ENCODE peak calls at places on chromosomes 7 and 10, in four cellular contexts. One of them, this sample, is unnamed.
A peak's percentile ranks its signal among the peaks of the same experiment; 100 is the strongest.

GRCh38 chr10:80472234-80473095 is 18.4 kb downstream of the TSPAN14 start:
- DNase-seq in small intestine: no peak
- DNase-seq in Daoy: peak; percentile 51
- DNase-seq in activated CD8-positive, alpha-beta memory T cell treated with anti-CD3 and anti-CD28 coated beads, Interleukin-2, amount 10 ng/mL, durations not matched to agents 7 days and 5 days: peak; percentile 66
- DNase-seq in this sample: no peak

GRCh38 chr10:59242991-59243390 is 66.5 kb downstream of the PHYHIPL start:
- DNase-seq in Daoy: no peak
- DNase-seq in small intestine: no peak
- DNase-seq in activated CD8-positive, alpha-beta memory T cell treated with anti-CD3 and anti-CD28 coated beads, Interleukin-2, amount 10 ng/mL, durations not matched to agents 7 days and 5 days: no peak
- DNase-seq in this sample: no peak

GRCh38 chr7:133778472-133778871 is 348.7 kb upstream of the LRGUK start:
- DNase-seq in Daoy: no peak
- DNase-seq in small intestine: no peak
- DNase-seq in activated CD8-positive, alpha-beta memory T cell treated with anti-CD3 and anti-CD28 coated beads, Interleukin-2, amount 10 ng/mL, durations not matched to agents 7 days and 5 days: no peak
- DNase-seq in this sample: no peak

GRCh38 chr10:91200314-91201212 is 19.9 kb upstream of the PCGF5 start:
- DNase-seq in Daoy: no peak
- DNase-seq in small intestine: no peak
- DNase-seq in activated CD8-positive, alpha-beta memory T cell treated with anti-CD3 and anti-CD28 coated beads, Interleukin-2, amount 10 ng/mL, durations not matched to agents 7 days and 5 days: no peak
- DNase-seq in this sample: no peak

GRCh38 chr10:16545126-16545736 is 23.6 kb upstream of the C1QL3 start:
- DNase-seq in Daoy: peak; percentile 24
- DNase-seq in activated CD8-positive, alpha-beta memory T cell treated with anti-CD3 and anti-CD28 coated beads, Interleukin-2, amount 10 ng/mL, durations not matched to agents 7 days and 5 days: no peak
- DNase-seq in small intestine: peak; percentile 28
- DNase-seq in this sample: no peak

GRCh38 chr7:97126483-97127171 is 9.1 kb downstream of the SDHAF3 start:
- DNase-seq in activated CD8-positive, alpha-beta memory T cell treated with anti-CD3 and anti-CD28 coated beads, Interleukin-2, amount 10 ng/mL, durations not matched to agents 7 days and 5 days: no peak
- DNase-seq in small intestine: no peak
- DNase-seq in Daoy: peak; percentile 27
- DNase-seq in this sample: no peak

GRCh38 chr7:98372993-98373392 is 27.9 kb downstream of the BAIAP2L1 start:
- DNase-seq in Daoy: peak; percentile 61
- DNase-seq in activated CD8-positive, alpha-beta memory T cell treated with anti-CD3 and anti-CD28 coated beads, Interleukin-2, amount 10 ng/mL, durations not matched to agents 7 days and 5 days: no peak
- DNase-seq in small intestine: no peak
- DNase-seq in this sample: peak; percentile 55

GRCh38 chr10:131310054-131310903 is 1.2 kb downstream of the TCERG1L start:
- DNase-seq in activated CD8-positive, alpha-beta memory T cell treated with anti-CD3 and anti-CD28 coated beads, Interleukin-2, amount 10 ng/mL, durations not matched to agents 7 days and 5 days: no peak
- DNase-seq in small intestine: no peak
- DNase-seq in Daoy: peak; percentile 37
- DNase-seq in this sample: no peak

GRCh38 chr10:86300399-86300925 is 66.1 kb downstream of the GRID1 start:
- DNase-seq in small intestine: no peak
- DNase-seq in Daoy: no peak
- DNase-seq in activated CD8-positive, alpha-beta memory T cell treated with anti-CD3 and anti-CD28 coated beads, Interleukin-2, amount 10 ng/mL, durations not matched to agents 7 days and 5 days: no peak
- DNase-seq in this sample: no peak

GRCh38 chr7:29281782-29282541 is 87.4 kb downstream of the CHN2 start:
- DNase-seq in small intestine: no peak
- DNase-seq in Daoy: peak; percentile 63
- DNase-seq in activated CD8-positive, alpha-beta memory T cell treated with anti-CD3 and anti-CD28 coated beads, Interleukin-2, amount 10 ng/mL, durations not matched to agents 7 days and 5 days: no peak
- DNase-seq in this sample: no peak

GRCh38 chr7:150322114-150322832 is 882 bp upstream of the LRRC61 start:
- DNase-seq in small intestine: peak; percentile 48
- DNase-seq in Daoy: no peak
- DNase-seq in activated CD8-positive, alpha-beta memory T cell treated with anti-CD3 and anti-CD28 coated beads, Interleukin-2, amount 10 ng/mL, durations not matched to agents 7 days and 5 days: peak; percentile 90
- DNase-seq in this sample: no peak

GRCh38 chr7:51077951-51078350 is 238.7 kb downstream of the COBL start:
- DNase-seq in small intestine: no peak
- DNase-seq in activated CD8-positive, alpha-beta memory T cell treated with anti-CD3 and anti-CD28 coated beads, Interleukin-2, amount 10 ng/mL, durations not matched to agents 7 days and 5 days: no peak
- DNase-seq in Daoy: no peak
- DNase-seq in this sample: no peak

GRCh38 chr10:44963772-44964633 is 4.4 kb downstream of the RASSF4 start:
- DNase-seq in small intestine: peak; percentile 63
- DNase-seq in Daoy: no peak
- DNase-seq in activated CD8-positive, alpha-beta memory T cell treated with anti-CD3 and anti-CD28 coated beads, Interleukin-2, amount 10 ng/mL, durations not matched to agents 7 days and 5 days: peak; percentile 35
- DNase-seq in this sample: peak; percentile 73

GRCh38 chr7:83271212-83272099 is 108.8 kb upstream of the PCLO start:
- DNase-seq in activated CD8-positive, alpha-beta memory T cell treated with anti-CD3 and anti-CD28 coated beads, Interleukin-2, amount 10 ng/mL, durations not matched to agents 7 days and 5 days: no peak
- DNase-seq in Daoy: peak; percentile 23
- DNase-seq in small intestine: peak; percentile 58
- DNase-seq in this sample: peak; percentile 74

GRCh38 chr7:73707045-73707631 is 12.3 kb downstream of the STX1A start:
- DNase-seq in Daoy: peak; percentile 96
- DNase-seq in activated CD8-positive, alpha-beta memory T cell treated with anti-CD3 and anti-CD28 coated beads, Interleukin-2, amount 10 ng/mL, durations not matched to agents 7 days and 5 days: no peak
- DNase-seq in small intestine: peak; percentile 94
- DNase-seq in this sample: peak; percentile 98

GRCh38 chr10:91672021-91672608 is 39.2 kb upstream of the PPP1R3C start:
- DNase-seq in activated CD8-positive, alpha-beta memory T cell treated with anti-CD3 and anti-CD28 coated beads, Interleukin-2, amount 10 ng/mL, durations not matched to agents 7 days and 5 days: no peak
- DNase-seq in small intestine: no peak
- DNase-seq in Daoy: peak; percentile 75
- DNase-seq in this sample: peak; percentile 48

GRCh38 chr7:158706273-158706704 is 1.7 kb upstream of the NCAPG2 start:
- DNase-seq in activated CD8-positive, alpha-beta memory T cell treated with anti-CD3 and anti-CD28 coated beads, Interleukin-2, amount 10 ng/mL, durations not matched to agents 7 days and 5 days: no peak
- DNase-seq in small intestine: no peak
- DNase-seq in Daoy: no peak
- DNase-seq in this sample: no peak

GRCh38 chr10:23191764-23192395 is at the start of gene PTF1A:
- DNase-seq in small intestine: no peak
- DNase-seq in activated CD8-positive, alpha-beta memory T cell treated with anti-CD3 and anti-CD28 coated beads, Interleukin-2, amount 10 ng/mL, durations not matched to agents 7 days and 5 days: no peak
- DNase-seq in Daoy: no peak
- DNase-seq in this sample: no peak

GRCh38 chr7:47474937-47475879 is 106.7 kb downstream of the TNS3 start:
- DNase-seq in activated CD8-positive, alpha-beta memory T cell treated with anti-CD3 and anti-CD28 coated beads, Interleukin-2, amount 10 ng/mL, durations not matched to agents 7 days and 5 days: peak; percentile 43
- DNase-seq in small intestine: peak; percentile 98
- DNase-seq in Daoy: peak; percentile 99
- DNase-seq in this sample: peak; percentile 100

GRCh38 chr10:18158698-18159342 is 18.6 kb downstream of the CACNB2 start:
- DNase-seq in activated CD8-positive, alpha-beta memory T cell treated with anti-CD3 and anti-CD28 coated beads, Interleukin-2, amount 10 ng/mL, durations not matched to agents 7 days and 5 days: no peak
- DNase-seq in small intestine: no peak
- DNase-seq in Daoy: no peak
- DNase-seq in this sample: no peak

GRCh38 chr7:41503438-41503837 is 199.5 kb downstream of the INHBA start:
- DNase-seq in Daoy: no peak
- DNase-seq in activated CD8-positive, alpha-beta memory T cell treated with anti-CD3 and anti-CD28 coated beads, Interleukin-2, amount 10 ng/mL, durations not matched to agents 7 days and 5 days: no peak
- DNase-seq in small intestine: no peak
- DNase-seq in this sample: no peak

GRCh38 chr10:132634947-132635271 is 97.3 kb downstream of the INPP5A start:
- DNase-seq in activated CD8-positive, alpha-beta memory T cell treated with anti-CD3 and anti-CD28 coated beads, Interleukin-2, amount 10 ng/mL, durations not matched to agents 7 days and 5 days: no peak
- DNase-seq in Daoy: no peak
- DNase-seq in small intestine: no peak
- DNase-seq in this sample: no peak

GRCh38 chr10:132212816-132213215 is 26.1 kb downstream of the DPYSL4 start:
- DNase-seq in small intestine: no peak
- DNase-seq in Daoy: no peak
- DNase-seq in activated CD8-positive, alpha-beta memory T cell treated with anti-CD3 and anti-CD28 coated beads, Interleukin-2, amount 10 ng/mL, durations not matched to agents 7 days and 5 days: no peak
- DNase-seq in this sample: no peak

GRCh38 chr10:68305889-68306288 is 26.0 kb upstream of the HNRNPH3 start:
- DNase-seq in small intestine: peak; percentile 59
- DNase-seq in Daoy: no peak
- DNase-seq in activated CD8-positive, alpha-beta memory T cell treated with anti-CD3 and anti-CD28 coated beads, Interleukin-2, amount 10 ng/mL, durations not matched to agents 7 days and 5 days: no peak
- DNase-seq in this sample: no peak

GRCh38 chr10:132942101-132942739 is at the start of gene CFAP46:
- DNase-seq in Daoy: peak; percentile 71
- DNase-seq in small intestine: no peak
- DNase-seq in activated CD8-positive, alpha-beta memory T cell treated with anti-CD3 and anti-CD28 coated beads, Interleukin-2, amount 10 ng/mL, durations not matched to agents 7 days and 5 days: no peak
- DNase-seq in this sample: peak; percentile 56

This sample was measured in H4.